ENCODE peak calls at places on chromosomes 7 and 10, in nine cellular contexts. P is cardiac fibroblast, L is choroid plexus epithelial cell, E is OCI-LY7, H is IMR-90, N is fibroblast of pulmonary artery, V is GM23338, O is psoas muscle, M is AG04450. U is an unnamed sample.
A peak's percentile ranks its signal among the peaks of the same experiment; 100 is the strongest.

GRCh38 chr7:158328376-158329013 is 259.1 kb downstream of the PTPRN2 start:
- DNase-seq in O (no peak), E (no peak), V (no peak), H (no peak), N (no peak), P (no peak), M (no peak), L (no peak), U (no peak)

GRCh38 chr7:116984917-116985316 is 31.6 kb downstream of the ST7 start:
- DNase-seq in M (no peak), E (peak; percentile 40), L (peak; percentile 50), O (no peak), N (peak; percentile 50), V (peak; percentile 61), P (peak; percentile 58), H (peak; percentile 28), U (no peak)

GRCh38 chr7:23383225-23383624 is 84.1 kb downstream of the MALSU1 start:
- DNase-seq in P (peak; percentile 43), O (no peak), E (no peak), M (no peak), H (peak; percentile 59), L (peak; percentile 69), V (no peak), N (no peak), U (no peak)

GRCh38 chr10:52652431-52653220 is 120.0 kb downstream of the MBL2 start:
- DNase-seq in L (no peak), H (no peak), N (no peak), V (no peak), M (no peak), P (no peak), O (no peak), E (no peak), U (no peak)

GRCh38 chr7:2102375-2102723 is 130.4 kb downstream of the MAD1L1 start:
- DNase-seq in L (no peak), M (no peak), P (no peak), H (no peak), O (no peak), E (no peak), N (no peak), V (no peak), U (no peak)

GRCh38 chr10:47026301-47027107 is 115.3 kb downstream of the PTPN20 start:
- DNase-seq in O (no peak), H (no peak), E (no peak), L (no peak), N (no peak), V (no peak), P (no peak), M (no peak), U (no peak)

GRCh38 chr7:158742065-158742821 is 37.6 kb upstream of the NCAPG2 start:
- DNase-seq in N (no peak), L (no peak), E (no peak), H (no peak), O (no peak), M (no peak), P (no peak), V (no peak), U (no peak)

GRCh38 chr10:116287906-116288501 is 15.0 kb upstream of the GFRA1 start:
- DNase-seq in M (peak; percentile 7), N (peak; percentile 67), V (peak; percentile 70), E (peak; percentile 1), H (peak; percentile 64), L (peak; percentile 81), O (no peak), P (peak; percentile 73), U (no peak)

GRCh38 chr7:29091722-29092121 is 54.6 kb downstream of the CPVL start:
- DNase-seq in L (peak; percentile 36), M (no peak), O (no peak), H (no peak), V (peak; percentile 38), N (peak; percentile 9), E (no peak), P (no peak), U (no peak)

GRCh38 chr7:141954334-141954733 is 7.6 kb upstream of the CLEC5A start:
- DNase-seq in N (no peak), E (no peak), L (no peak), O (no peak), V (peak; percentile 52), P (no peak), H (no peak), M (no peak), U (no peak)

GRCh38 chr7:139757968-139758367 is 19.8 kb downstream of the HIPK2 start:
- DNase-seq in E (no peak), H (no peak), O (no peak), N (no peak), L (no peak), V (no peak), P (no peak), M (no peak), U (no peak)

GRCh38 chr7:89623018-89623672 is 531.1 kb upstream of the STEAP1 start:
- DNase-seq in E (peak; percentile 29), L (peak; percentile 65), M (no peak), H (peak; percentile 3), N (peak; percentile 56), V (peak; percentile 66), P (peak; percentile 36), O (no peak), U (peak; percentile 3)

GRCh38 chr7:107201795-107202450 is 33.1 kb downstream of the HBP1 start:
- DNase-seq in O (peak; percentile 40), P (peak; percentile 46), E (peak; percentile 61), N (peak; percentile 36), H (peak; percentile 18), M (no peak), L (peak; percentile 53), V (peak; percentile 76), U (no peak)

GRCh38 chr10:44857363-44858016 is 53.6 kb upstream of the TMEM72 start:
- DNase-seq in E (peak; percentile 56), N (peak; percentile 85), L (peak; percentile 96), P (peak; percentile 88), M (peak; percentile 54), H (peak; percentile 84), V (peak; percentile 95), O (peak; percentile 58), U (no peak)

GRCh38 chr10:29324220-29324831 is 35.5 kb downstream of the LYZL1 start:
- DNase-seq in E (no peak), O (no peak), H (peak; percentile 41), V (no peak), L (no peak), N (no peak), P (no peak), M (no peak), U (no peak)

GRCh38 chr10:28147706-28148105 is 148.8 kb upstream of the ODAD2 start:
- DNase-seq in N (no peak), V (no peak), E (no peak), P (no peak), M (no peak), L (no peak), O (no peak), H (no peak), U (no peak)

GRCh38 chr7:71264005-71264404 is 132.1 kb downstream of the GALNT17 start:
- DNase-seq in V (no peak), E (no peak), N (no peak), O (no peak), M (no peak), H (no peak), P (no peak), L (no peak), U (no peak)

DNA sequence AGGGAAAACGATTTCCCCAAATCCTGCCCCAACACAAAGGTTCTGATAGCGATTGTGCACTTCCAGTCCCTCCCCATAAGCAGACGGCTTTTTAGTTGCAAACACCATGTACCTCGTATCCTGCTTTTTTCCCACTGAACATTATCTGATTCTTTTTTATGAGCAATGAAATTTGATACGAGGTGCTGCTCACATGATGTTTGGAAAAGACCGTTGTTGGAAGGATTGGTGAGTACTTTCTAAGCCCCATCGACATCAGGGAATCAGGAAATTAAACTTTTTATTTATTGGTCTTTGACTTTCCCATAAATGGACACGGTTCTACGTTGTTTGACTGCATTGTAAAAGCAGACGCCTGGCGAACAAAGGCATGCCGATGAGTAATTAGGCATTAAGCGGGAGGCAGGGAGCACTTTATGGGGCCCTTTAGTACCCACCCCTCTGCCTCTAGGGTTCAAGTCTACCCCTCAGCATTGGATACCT is 49.4 kb downstream of the TEX36 start:
- DNase-seq in M (no peak), H (no peak), N (no peak), E (no peak), O (no peak), P (no peak), V (no peak), L (no peak), U (no peak)
- H3K4me3 ChIP-seq in M (no peak overlapping the region), H (no peak overlapping the region), N (no peak overlapping the region), E (no peak overlapping the region), O (no peak overlapping the region), P (no peak overlapping the region), V (no peak overlapping the region), L (no peak overlapping the region), U (no peak overlapping the region)

DNA sequence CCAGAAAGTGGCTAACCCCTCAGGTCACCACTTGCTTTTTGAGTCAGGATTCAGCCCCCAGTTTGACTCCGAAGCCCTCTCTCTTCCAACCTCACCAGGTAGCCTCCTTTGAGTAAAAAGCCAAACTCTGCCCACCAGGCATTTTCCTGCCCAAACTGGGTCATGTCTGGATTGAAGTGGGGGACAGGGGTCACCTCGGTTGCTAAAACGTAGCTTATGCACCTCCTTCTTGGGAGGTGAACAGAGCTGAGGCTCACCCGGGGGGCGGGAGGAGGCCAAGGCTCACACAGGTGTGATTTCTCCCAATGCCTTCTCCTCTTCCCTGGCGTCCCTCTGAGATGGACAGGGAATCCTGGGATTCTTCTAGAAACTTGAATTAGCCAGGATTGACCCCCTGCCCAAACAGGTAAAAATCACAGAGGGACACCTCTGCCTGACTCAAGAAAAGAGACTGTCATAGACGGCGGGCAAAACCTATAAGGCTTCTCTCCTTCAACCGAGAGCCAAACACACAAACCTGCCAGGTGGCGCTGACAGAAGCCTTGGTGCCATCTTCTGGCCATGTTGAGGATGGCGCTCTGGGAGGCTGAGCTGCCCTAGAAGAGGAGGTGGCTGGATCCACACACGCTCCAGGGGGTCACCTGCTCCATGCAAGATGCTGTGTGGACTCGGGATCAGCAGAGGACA is 51.6 kb downstream of the PRLHR start:
- DNase-seq in E (peak; percentile 33), V (peak; percentile 83), M (no peak), P (peak; percentile 53), H (peak; percentile 5), L (peak; percentile 51), N (peak; percentile 48), O (no peak), U (no peak)
- TF ChIP-seq CTCF in E (peak; percentile 72), V (peak; percentile 94), M (peak; percentile 27), P (peak; percentile 81), H (peak; percentile 30), L (peak; percentile 71), N (peak; percentile 73), O (peak; percentile 28), U (peak; percentile 69)

DNA sequence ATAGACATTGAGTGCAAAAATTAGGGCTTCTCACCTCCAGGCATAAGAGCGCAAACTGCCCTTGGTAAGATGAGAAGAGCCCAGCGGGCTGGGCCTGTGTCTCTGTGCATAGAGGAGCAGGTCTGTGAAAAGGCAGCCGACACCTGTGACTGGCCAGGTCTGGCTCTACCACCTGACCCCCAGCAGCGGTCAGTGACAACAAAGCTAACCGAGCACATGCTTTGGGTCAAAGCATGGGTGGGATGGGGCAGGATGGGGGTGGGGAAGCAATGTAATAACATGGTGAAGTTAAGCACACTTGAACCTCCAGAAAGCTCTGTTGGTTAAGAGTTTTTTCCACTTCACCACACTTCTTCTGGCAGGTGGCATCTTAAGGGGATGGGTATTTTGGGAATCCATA is 29.3 kb downstream of the CYTH3 start:
- DNase-seq in E (no peak), H (no peak), L (no peak), M (no peak), O (no peak), P (no peak), V (no peak), N (no peak), U (no peak)
- H3K4me3 ChIP-seq in E (no peak overlapping the region), H (no peak overlapping the region), L (no peak overlapping the region), M (no peak overlapping the region), O (no peak overlapping the region), P (no peak overlapping the region), V (no peak overlapping the region), N (no peak overlapping the region), U (no peak overlapping the region)

GRCh38 chr10:104873161-104873560 is 232.1 kb downstream of the SORCS3 start:
- DNase-seq in E (no peak), M (no peak), P (no peak), V (no peak), L (no peak), N (no peak), H (no peak), O (no peak), U (no peak)
- TF ChIP-seq CTCF in E (no peak), M (no peak), P (no peak), V (no peak), L (no peak), N (no peak), H (no peak), O (no peak), U (no peak)